ENCODE peak calls at places on chromosomes 13 and 19, in ten cellular contexts. A is sigmoid colon, W is body of pancreas, R is endothelial cell of umbilical vein, V is lower lobe of right lung, B is thoracic aorta, E is prostate gland, K is breast epithelium, M is H9, I is transverse colon. Z is an unnamed sample.

GRCh38 chr13:99501952-99502310 is 659 bp downstream of the TM9SF2 start:
- DNase-seq in R (peak; percentile 48), E (peak; percentile 6), A (no peak), V (peak; percentile 55), K (no peak), W (peak; percentile 45), I (peak; percentile 43), M (no peak), B (no peak), Z (no peak)

GRCh38 chr13:39451301-39451700 is 151.7 kb downstream of the LHFPL6 start:
- DNase-seq in I (no peak), K (no peak), M (no peak), B (no peak), V (no peak), E (no peak), A (no peak), W (no peak), R (peak; percentile 83), Z (no peak)

GRCh38 chr13:66138172-66138811 is 1091.8 kb downstream of the PCDH9 start:
- DNase-seq in R (no peak), V (no peak), K (no peak), M (no peak), W (no peak), A (no peak), E (no peak), B (no peak), I (no peak), Z (no peak)

GRCh38 chr13:70964124-70964523 is 855.9 kb upstream of the KLHL1 start:
- DNase-seq in V (no peak), E (no peak), M (no peak), A (no peak), K (no peak), I (no peak), B (no peak), R (peak; percentile 20), W (no peak), Z (no peak)

GRCh38 chr19:48964205-48965032 is 690 bp upstream of the FTL start:
- DNase-seq in R (no peak), W (peak; percentile 38), A (no peak), E (no peak), I (peak; percentile 47), V (peak; percentile 56), K (no peak), B (no peak), M (no peak), Z (peak; percentile 30)

GRCh38 chr19:35248310-35249145 is at the start of gene LSR:
- DNase-seq in I (peak; percentile 94), W (peak; percentile 96), E (peak; percentile 93), B (no peak), M (peak; percentile 95), V (peak; percentile 92), K (peak; percentile 89), R (no peak), A (no peak), Z (no peak)

GRCh38 chr19:49271080-49271753 is 53.8 kb downstream of the SLC6A16 start:
- DNase-seq in M (no peak), R (no peak), V (no peak), K (no peak), I (no peak), A (no peak), B (no peak), W (no peak), E (no peak), Z (no peak)

GRCh38 chr13:33331962-33332361 is 46.4 kb upstream of the STARD13 start:
- DNase-seq in K (no peak), A (no peak), W (no peak), B (no peak), R (no peak), V (no peak), I (no peak), E (no peak), M (no peak), Z (no peak)

GRCh38 chr13:26887594-26887993 is 127.0 kb upstream of the GPR12 start:
- DNase-seq in A (no peak), K (no peak), M (no peak), B (no peak), V (no peak), I (no peak), W (no peak), R (no peak), E (no peak), Z (no peak)

GRCh38 chr19:55216461-55217198 is 7.3 kb upstream of the PTPRH start:
- DNase-seq in I (peak; percentile 86), R (peak; percentile 97), A (peak; percentile 78), M (peak; percentile 96), K (peak; percentile 70), E (peak; percentile 31), B (peak; percentile 34), W (peak; percentile 77), V (peak; percentile 78), Z (peak; percentile 81)

GRCh38 chr19:19540707-19541515 is 2.8 kb downstream of the CILP2 start:
- DNase-seq in M (peak; percentile 99), R (no peak), A (no peak), I (peak; percentile 66), W (peak; percentile 59), E (no peak), B (no peak), V (peak; percentile 65), K (no peak), Z (no peak)

GRCh38 chr13:43444085-43444484 is 342.7 kb downstream of the ENOX1 start:
- DNase-seq in V (no peak), E (no peak), A (no peak), R (no peak), M (no peak), W (no peak), K (no peak), B (no peak), I (no peak), Z (no peak)

GRCh38 chr19:18408053-18408476 is 10.6 kb upstream of the LRRC25 start:
- DNase-seq in I (peak; percentile 72), V (peak; percentile 75), K (no peak), R (no peak), W (peak; percentile 77), B (no peak), E (no peak), A (no peak), M (peak; percentile 74), Z (no peak)

GRCh38 chr19:13804830-13805683 is 9.8 kb downstream of the ZSWIM4 start:
- DNase-seq in R (no peak), K (no peak), W (peak; percentile 65), V (peak; percentile 57), E (no peak), I (no peak), A (peak; percentile 79), M (peak; percentile 88), B (no peak), Z (no peak)

GRCh38 chr13:83827338-83827737 is 54.9 kb downstream of the SLITRK1 start:
- DNase-seq in W (no peak), R (no peak), E (no peak), I (no peak), A (no peak), K (no peak), B (no peak), M (no peak), V (no peak), Z (no peak)

GRCh38 chr19:9205506-9206113 is 13.8 kb downstream of the OR7D4 start:
- DNase-seq in R (peak; percentile 58), I (peak; percentile 72), B (peak; percentile 3), W (peak; percentile 83), K (no peak), V (peak; percentile 76), M (peak; percentile 78), E (peak; percentile 58), A (peak; percentile 81), Z (peak; percentile 62)

GRCh38 chr13:80086304-80086721 is 254.6 kb downstream of the SPRY2 start:
- DNase-seq in A (no peak), E (no peak), K (no peak), I (peak; percentile 59), B (no peak), W (no peak), R (no peak), V (no peak), M (no peak), Z (no peak)

GRCh38 chr13:34159946-34160345 is 342.0 kb downstream of the RFC3 start:
- DNase-seq in V (no peak), K (no peak), A (no peak), R (no peak), B (no peak), E (no peak), M (no peak), I (no peak), W (no peak), Z (no peak)

GRCh38 chr19:48190288-48191284 is 20.1 kb downstream of the ZSWIM9 start:
- DNase-seq in A (peak; percentile 29), K (no peak), B (no peak), V (no peak), M (peak; percentile 98), W (peak; percentile 70), E (no peak), R (no peak), I (peak; percentile 26), Z (no peak)

GRCh38 chr13:97308735-97309429 is 86.7 kb downstream of the MBNL2 start:
- DNase-seq in W (no peak), V (no peak), K (no peak), M (no peak), A (no peak), R (no peak), B (no peak), E (no peak), I (no peak), Z (no peak)

GRCh38 chr19:29941828-29942403 is at the start of gene URI1:
- DNase-seq in B (peak; percentile 65), M (peak; percentile 87), E (peak; percentile 89), W (peak; percentile 95), A (peak; percentile 94), I (peak; percentile 95), K (peak; percentile 92), V (peak; percentile 93), R (peak; percentile 80), Z (peak; percentile 92)

GRCh38 chr19:51108066-51108804 is at the start of gene CTU1:
- DNase-seq in E (peak; percentile 99), I (peak; percentile 99), B (peak; percentile 97), W (peak; percentile 99), K (peak; percentile 96), R (peak; percentile 99), A (peak; percentile 99), M (peak; percentile 99), V (peak; percentile 99), Z (peak; percentile 98)
- TF ChIP-seq CTCF in E (peak; percentile 12), I (no peak), B (no peak), W (no peak), K (peak; percentile 55), R (no peak), A (no peak), M (no peak), V (no peak), Z (peak; percentile 38)

GRCh38 chr13:60427285-60427684 is 30.3 kb downstream of the TDRD3 start:
- DNase-seq in M (no peak), W (no peak), I (no peak), B (no peak), V (no peak), R (no peak), E (no peak), A (no peak), K (no peak), Z (no peak)
- H3K4me1 ChIP-seq in M (no peaks in the 10 kb centered on the region), W (no peaks in the 10 kb centered on the region), I (no peaks in the 10 kb centered on the region), B (peaks cover 11% of the 10 kb centered on the region), V (no peaks in the 10 kb centered on the region), R (no peaks in the 10 kb centered on the region), E (no peaks in the 10 kb centered on the region), A (no peaks in the 10 kb centered on the region), K (no peaks in the 10 kb centered on the region), Z (peaks cover 11% of the 10 kb centered on the region)

GRCh38 chr19:5503598-5503997 is 48.4 kb downstream of the ZNRF4 start:
- DNase-seq in W (no peak), K (no peak), B (no peak), E (no peak), I (no peak), V (no peak), R (no peak), M (no peak), A (no peak), Z (no peak)
- TF ChIP-seq CTCF in W (no peak), K (no peak), B (no peak), E (no peak), I (no peak), V (no peak), R (no peak), M (peak; percentile 25), A (no peak), Z (no peak)

GRCh38 chr19:40332669-40333068 is 15.5 kb downstream of the C19orf47 start:
- DNase-seq in K (no peak), E (no peak), M (no peak), B (no peak), I (no peak), A (no peak), R (no peak), W (no peak), V (no peak), Z (no peak)
- H3K4me1 ChIP-seq in K (no peaks in the 10 kb centered on the region), E (no peaks in the 10 kb centered on the region), M (no peaks in the 10 kb centered on the region), B (no peaks in the 10 kb centered on the region), I (no peaks in the 10 kb centered on the region), A (no peaks in the 10 kb centered on the region), R (no peaks in the 10 kb centered on the region), W (no peaks in the 10 kb centered on the region), V (no peaks in the 10 kb centered on the region), Z (peaks cover 8% of the 10 kb centered on the region)